ENCODE peak calls at places on chromosomes 2 and 18, in nine cellular contexts. One of them, this sample, is unnamed.

GRCh38 chr2:96808176-96808837 is 7.8 kb upstream of the CNNM3 start:
- DNase-seq in Calu3: no peak
- DNase-seq in Ammon's horn: no peak
- DNase-seq in IMR-90: no peak
- DNase-seq in A673: no peak
- DNase-seq in left ventricle myocardium inferior: peak
- DNase-seq in activated CD4-positive, CD25-positive, alpha-beta regulatory T cell treated with anti-CD3 and anti-CD28 coated beads, Interleukin-2, amount 50 U/mL, for 72 hours: no peak
- DNase-seq in breast epithelium: peak
- DNase-seq in nucleus accumbens: no peak
- DNase-seq in this sample: no peak

GRCh38 chr2:236250909-236251579 is 13.2 kb downstream of the ASB18 start:
- DNase-seq in Calu3: no peak
- DNase-seq in Ammon's horn: no peak
- DNase-seq in IMR-90: no peak
- DNase-seq in A673: peak
- DNase-seq in left ventricle myocardium inferior: no peak
- DNase-seq in activated CD4-positive, CD25-positive, alpha-beta regulatory T cell treated with anti-CD3 and anti-CD28 coated beads, Interleukin-2, amount 50 U/mL, for 72 hours: no peak
- DNase-seq in breast epithelium: no peak
- DNase-seq in nucleus accumbens: no peak
- DNase-seq in this sample: no peak

GRCh38 chr2:11622611-11623010 is 47.4 kb downstream of the NTSR2 start:
- DNase-seq in Calu3: no peak
- DNase-seq in Ammon's horn: no peak
- DNase-seq in IMR-90: no peak
- DNase-seq in A673: no peak
- DNase-seq in left ventricle myocardium inferior: no peak
- DNase-seq in activated CD4-positive, CD25-positive, alpha-beta regulatory T cell treated with anti-CD3 and anti-CD28 coated beads, Interleukin-2, amount 50 U/mL, for 72 hours: no peak
- DNase-seq in breast epithelium: no peak
- DNase-seq in nucleus accumbens: no peak
- DNase-seq in this sample: no peak

GRCh38 chr2:197075754-197076337 is 149.3 kb upstream of the PGAP1 start:
- DNase-seq in Calu3: no peak
- DNase-seq in Ammon's horn: no peak
- DNase-seq in IMR-90: no peak
- DNase-seq in A673: no peak
- DNase-seq in left ventricle myocardium inferior: no peak
- DNase-seq in activated CD4-positive, CD25-positive, alpha-beta regulatory T cell treated with anti-CD3 and anti-CD28 coated beads, Interleukin-2, amount 50 U/mL, for 72 hours: no peak
- DNase-seq in breast epithelium: no peak
- DNase-seq in nucleus accumbens: no peak
- DNase-seq in this sample: peak

GRCh38 chr18:22143347-22144340 is 25.7 kb upstream of the GATA6 start:
- DNase-seq in Calu3: no peak
- DNase-seq in Ammon's horn: no peak
- DNase-seq in IMR-90: no peak
- DNase-seq in A673: no peak
- DNase-seq in left ventricle myocardium inferior: no peak
- DNase-seq in activated CD4-positive, CD25-positive, alpha-beta regulatory T cell treated with anti-CD3 and anti-CD28 coated beads, Interleukin-2, amount 50 U/mL, for 72 hours: no peak
- DNase-seq in breast epithelium: no peak
- DNase-seq in nucleus accumbens: no peak
- DNase-seq in this sample: no peak

GRCh38 chr2:219106251-219106650 is 45.5 kb upstream of the IHH start:
- DNase-seq in Calu3: no peak
- DNase-seq in Ammon's horn: no peak
- DNase-seq in IMR-90: no peak
- DNase-seq in A673: no peak
- DNase-seq in left ventricle myocardium inferior: no peak
- DNase-seq in activated CD4-positive, CD25-positive, alpha-beta regulatory T cell treated with anti-CD3 and anti-CD28 coated beads, Interleukin-2, amount 50 U/mL, for 72 hours: no peak
- DNase-seq in breast epithelium: no peak
- DNase-seq in nucleus accumbens: no peak
- DNase-seq in this sample: no peak

GRCh38 chr2:219616550-219616949 is 10.9 kb upstream of the SLC4A3 start:
- DNase-seq in Calu3: no peak
- DNase-seq in Ammon's horn: no peak
- DNase-seq in IMR-90: no peak
- DNase-seq in A673: no peak
- DNase-seq in left ventricle myocardium inferior: peak
- DNase-seq in activated CD4-positive, CD25-positive, alpha-beta regulatory T cell treated with anti-CD3 and anti-CD28 coated beads, Interleukin-2, amount 50 U/mL, for 72 hours: no peak
- DNase-seq in breast epithelium: no peak
- DNase-seq in nucleus accumbens: no peak
- DNase-seq in this sample: no peak

GRCh38 chr18:26309283-26309682 is 83.0 kb downstream of the TAF4B start:
- DNase-seq in Calu3: no peak
- DNase-seq in Ammon's horn: no peak
- DNase-seq in IMR-90: peak
- DNase-seq in A673: no peak
- DNase-seq in left ventricle myocardium inferior: no peak
- DNase-seq in activated CD4-positive, CD25-positive, alpha-beta regulatory T cell treated with anti-CD3 and anti-CD28 coated beads, Interleukin-2, amount 50 U/mL, for 72 hours: no peak
- DNase-seq in breast epithelium: no peak
- DNase-seq in nucleus accumbens: no peak
- DNase-seq in this sample: no peak

GRCh38 chr2:71789556-71790219 is 336.3 kb downstream of the DYSF start:
- DNase-seq in Calu3: no peak
- DNase-seq in Ammon's horn: no peak
- DNase-seq in IMR-90: no peak
- DNase-seq in A673: peak
- DNase-seq in left ventricle myocardium inferior: no peak
- DNase-seq in activated CD4-positive, CD25-positive, alpha-beta regulatory T cell treated with anti-CD3 and anti-CD28 coated beads, Interleukin-2, amount 50 U/mL, for 72 hours: no peak
- DNase-seq in breast epithelium: no peak
- DNase-seq in nucleus accumbens: no peak
- DNase-seq in this sample: peak

GRCh38 chr2:40201425-40201824 is 250.5 kb downstream of the SLC8A1 start:
- DNase-seq in Calu3: no peak
- DNase-seq in Ammon's horn: no peak
- DNase-seq in IMR-90: peak
- DNase-seq in A673: no peak
- DNase-seq in left ventricle myocardium inferior: no peak
- DNase-seq in activated CD4-positive, CD25-positive, alpha-beta regulatory T cell treated with anti-CD3 and anti-CD28 coated beads, Interleukin-2, amount 50 U/mL, for 72 hours: no peak
- DNase-seq in breast epithelium: no peak
- DNase-seq in nucleus accumbens: no peak
- DNase-seq in this sample: no peak

GRCh38 chr2:218290316-218291261 is 1.7 kb downstream of the TMBIM1 start:
- DNase-seq in Calu3: no peak
- DNase-seq in Ammon's horn: peak
- DNase-seq in IMR-90: no peak
- DNase-seq in A673: no peak
- DNase-seq in left ventricle myocardium inferior: no peak
- DNase-seq in activated CD4-positive, CD25-positive, alpha-beta regulatory T cell treated with anti-CD3 and anti-CD28 coated beads, Interleukin-2, amount 50 U/mL, for 72 hours: no peak
- DNase-seq in breast epithelium: no peak
- DNase-seq in nucleus accumbens: peak
- DNase-seq in this sample: no peak

GRCh38 chr2:208092093-208092832 is 32.1 kb downstream of the CRYGD start:
- DNase-seq in Calu3: no peak
- DNase-seq in Ammon's horn: no peak
- DNase-seq in IMR-90: no peak
- DNase-seq in A673: no peak
- DNase-seq in left ventricle myocardium inferior: no peak
- DNase-seq in activated CD4-positive, CD25-positive, alpha-beta regulatory T cell treated with anti-CD3 and anti-CD28 coated beads, Interleukin-2, amount 50 U/mL, for 72 hours: no peak
- DNase-seq in breast epithelium: no peak
- DNase-seq in nucleus accumbens: no peak
- DNase-seq in this sample: no peak

GRCh38 chr18:58727776-58728500 is 56.7 kb downstream of the MALT1 start:
- DNase-seq in Calu3: no peak
- DNase-seq in Ammon's horn: peak
- DNase-seq in IMR-90: peak
- DNase-seq in A673: peak
- DNase-seq in left ventricle myocardium inferior: peak
- DNase-seq in activated CD4-positive, CD25-positive, alpha-beta regulatory T cell treated with anti-CD3 and anti-CD28 coated beads, Interleukin-2, amount 50 U/mL, for 72 hours: no peak
- DNase-seq in breast epithelium: no peak
- DNase-seq in nucleus accumbens: no peak
- DNase-seq in this sample: no peak

GRCh38 chr2:26975656-26976055 is 5.2 kb downstream of the MAPRE3 start:
- DNase-seq in Calu3: no peak
- DNase-seq in Ammon's horn: no peak
- DNase-seq in IMR-90: no peak
- DNase-seq in A673: no peak
- DNase-seq in left ventricle myocardium inferior: no peak
- DNase-seq in activated CD4-positive, CD25-positive, alpha-beta regulatory T cell treated with anti-CD3 and anti-CD28 coated beads, Interleukin-2, amount 50 U/mL, for 72 hours: no peak
- DNase-seq in breast epithelium: no peak
- DNase-seq in nucleus accumbens: no peak
- DNase-seq in this sample: no peak

This sample was measured in H7.